ENCODE peak calls at places on chromosomes 1 and 21, in nine cellular contexts. K is GM06990, Z is H1, E is K562, R is esophagus muscularis mucosa, U is Panc1, J is stomach, F is thoracic aorta, G is adrenal gland. H is an unnamed sample. For H3K36me3, the result is how much of the 10 kb centered on the place peaks cover.

GRCh38 chr1:59013928-59014279 is 230.1 kb upstream of the JUN start:
- DNase-seq in K (no peak), Z (no peak), E (no peak), R (no peak), U (no peak), J (no peak), F (no peak), G (no peak), H (no peak)

GRCh38 chr1:176222196-176222595 is 15.1 kb upstream of the COP1 start:
- DNase-seq in K (no peak), Z (no peak), E (no peak), R (no peak), U (no peak), J (no peak), F (no peak), G (no peak), H (no peak)

GRCh38 chr1:155479205-155479604 is 83.4 kb downstream of the ASH1L start:
- DNase-seq in K (no peak), Z (no peak), E (no peak), R (no peak), U (no peak), J (no peak), F (no peak), G (no peak), H (no peak)

GRCh38 chr1:198934414-198934813 is 295.6 kb downstream of the PTPRC start:
- DNase-seq in K (no peak), Z (no peak), E (no peak), R (no peak), U (no peak), J (no peak), F (no peak), G (no peak), H (no peak)

GRCh38 chr1:10965621-10966226 is 46.7 kb upstream of the TARDBP start:
- DNase-seq in K (peak), Z (no peak), E (no peak), R (no peak), U (no peak), J (peak), F (no peak), G (peak), H (no peak)

GRCh38 chr1:53687886-53688285 is 51.1 kb downstream of the GLIS1 start:
- DNase-seq in K (no peak), Z (no peak), E (no peak), R (no peak), U (no peak), J (no peak), F (no peak), G (no peak), H (no peak)

GRCh38 chr1:79694241-79694640 is 687.7 kb upstream of the ADGRL4 start:
- DNase-seq in K (no peak), Z (no peak), E (no peak), R (no peak), U (no peak), J (no peak), F (no peak), G (no peak), H (no peak)

GRCh38 chr21:43575466-43575841 is 83.8 kb downstream of the HSF2BP start:
- DNase-seq in K (no peak), Z (no peak), E (no peak), R (no peak), U (no peak), J (no peak), F (no peak), G (no peak), H (no peak)

GRCh38 chr1:109790735-109791494 is 27.2 kb upstream of the EPS8L3 start:
- DNase-seq in K (peak), Z (no peak), E (peak), R (no peak), U (no peak), J (peak), F (no peak), G (peak), H (no peak)

GRCh38 chr1:29196863-29197589 is 15.3 kb upstream of the SRSF4 start:
- DNase-seq in K (no peak), Z (no peak), E (no peak), R (no peak), U (no peak), J (no peak), F (no peak), G (no peak), H (no peak)

GRCh38 chr1:25766721-25767436 is 33.1 kb upstream of the SELENON start:
- DNase-seq in K (no peak), Z (no peak), E (no peak), R (no peak), U (no peak), J (peak), F (no peak), G (no peak), H (no peak)

GRCh38 chr1:93442276-93442675 is 5.6 kb upstream of the FNBP1L start:
- DNase-seq in K (no peak), Z (no peak), E (peak), R (no peak), U (no peak), J (peak), F (no peak), G (no peak), H (peak)

GRCh38 chr1:50458507-50458906 is 35.3 kb upstream of the DMRTA2 start:
- DNase-seq in K (no peak), Z (no peak), E (no peak), R (no peak), U (no peak), J (no peak), F (no peak), G (no peak), H (no peak)

GRCh38 chr21:45542667-45543370 is 579 bp upstream of the SLC19A1 start:
- DNase-seq in K (peak), Z (peak), E (no peak), R (no peak), U (no peak), J (peak), F (no peak), G (peak), H (peak)

GRCh38 chr1:182875889-182876288 is 36.7 kb downstream of the DHX9 start:
- DNase-seq in K (no peak), Z (no peak), E (no peak), R (no peak), U (no peak), J (no peak), F (no peak), G (no peak), H (no peak)

GRCh38 chr1:65362545-65362944 is 53.2 kb downstream of the DNAJC6 start:
- DNase-seq in K (no peak), Z (no peak), E (no peak), R (peak), U (no peak), J (no peak), F (no peak), G (no peak), H (no peak)

GRCh38 chr1:205515781-205516253 is 11.3 kb downstream of the CDK18 start:
- DNase-seq in K (no peak), Z (no peak), E (peak), R (no peak), U (no peak), J (no peak), F (no peak), G (no peak), H (no peak)

GRCh38 chr1:164746677-164747076 is 187.7 kb downstream of the PBX1 start:
- DNase-seq in K (no peak), Z (no peak), E (no peak), R (no peak), U (no peak), J (no peak), F (no peak), G (peak), H (no peak)

GRCh38 chr21:42312626-42313104 is 2.5 kb downstream of the TFF3 start:
- DNase-seq in K (no peak), Z (peak), E (no peak), R (no peak), U (no peak), J (no peak), F (no peak), G (no peak), H (no peak)

GRCh38 chr1:151035167-151035566 is 1.2 kb upstream of the BNIPL start:
- DNase-seq in K (no peak), Z (no peak), E (no peak), R (no peak), U (no peak), J (no peak), F (no peak), G (no peak), H (no peak)

GRCh38 chr21:29265690-29266479 is 32.8 kb upstream of the BACH1 start:
- DNase-seq in K (peak), Z (no peak), E (no peak), R (no peak), U (no peak), J (no peak), F (no peak), G (no peak), H (no peak)

GRCh38 chr1:21655748-21656147 is 13.4 kb downstream of the RAP1GAP start:
- DNase-seq in K (no peak), Z (no peak), E (peak), R (no peak), U (no peak), J (no peak), F (no peak), G (no peak), H (no peak)
- TF ChIP-seq CTCF in K (no peak), Z (peak), E (peak), R (no peak), U (no peak), J (no peak), F (no peak), G (no peak), H (no peak)

GRCh38 chr1:1564278-1564677 is 10.4 kb downstream of the SSU72 start:
- DNase-seq in K (no peak), Z (no peak), E (peak), R (no peak), U (no peak), J (no peak), F (no peak), G (no peak), H (no peak)

GRCh38 chr1:1560178-1560577 is 14.5 kb downstream of the SSU72 start:
- DNase-seq in K (no peak), Z (no peak), E (no peak), R (no peak), U (no peak), J (no peak), F (no peak), G (no peak), H (no peak)

GRCh38 chr1:1563688-1564087 is 11.0 kb downstream of the SSU72 start:
- DNase-seq in K (no peak), Z (no peak), E (no peak), R (no peak), U (no peak), J (no peak), F (no peak), G (peak), H (no peak)

GRCh38 chr1:1562556-1563195 is 12.0 kb downstream of the SSU72 start:
- DNase-seq in K (no peak), Z (no peak), E (no peak), R (no peak), U (no peak), J (no peak), F (no peak), G (no peak), H (no peak)

GRCh38 chr1:1561801-1562470 is 12.7 kb downstream of the SSU72 start:
- DNase-seq in K (no peak), Z (no peak), E (no peak), R (no peak), U (no peak), J (no peak), F (no peak), G (no peak), H (no peak)
- H3K36me3 ChIP-seq in K (under half), Z (under half), E (half or more), R (half or more), U (under half), J (under half), F (half or more), G (half or more), H (under half)

GRCh38 chr1:115869064-115869463 is 28.1 kb upstream of the NHLH2 start:
- DNase-seq in K (no peak), Z (no peak), E (no peak), R (no peak), U (no peak), J (no peak), F (no peak), G (no peak), H (no peak)
- TF ChIP-seq CTCF in K (no peak), Z (no peak), E (no peak), R (no peak), U (no peak), J (no peak), F (no peak), G (no peak), H (no peak)

GRCh38 chr1:54849219-54850081 is 37.5 kb downstream of the DHCR24 start:
- DNase-seq in K (no peak), Z (no peak), E (no peak), R (no peak), U (no peak), J (no peak), F (no peak), G (no peak), H (no peak)

GRCh38 chr1:54851406-54851805 is 35.6 kb downstream of the DHCR24 start:
- DNase-seq in K (no peak), Z (no peak), E (no peak), R (no peak), U (no peak), J (no peak), F (no peak), G (no peak), H (no peak)

GRCh38 chr1:54851928-54852524 is 35.0 kb downstream of the DHCR24 start:
- DNase-seq in K (no peak), Z (no peak), E (no peak), R (no peak), U (no peak), J (no peak), F (no peak), G (no peak), H (no peak)

GRCh38 chr1:54850737-54851136 is 36.3 kb downstream of the DHCR24 start:
- DNase-seq in K (no peak), Z (no peak), E (no peak), R (no peak), U (no peak), J (no peak), F (no peak), G (peak), H (no peak)

DNA sequence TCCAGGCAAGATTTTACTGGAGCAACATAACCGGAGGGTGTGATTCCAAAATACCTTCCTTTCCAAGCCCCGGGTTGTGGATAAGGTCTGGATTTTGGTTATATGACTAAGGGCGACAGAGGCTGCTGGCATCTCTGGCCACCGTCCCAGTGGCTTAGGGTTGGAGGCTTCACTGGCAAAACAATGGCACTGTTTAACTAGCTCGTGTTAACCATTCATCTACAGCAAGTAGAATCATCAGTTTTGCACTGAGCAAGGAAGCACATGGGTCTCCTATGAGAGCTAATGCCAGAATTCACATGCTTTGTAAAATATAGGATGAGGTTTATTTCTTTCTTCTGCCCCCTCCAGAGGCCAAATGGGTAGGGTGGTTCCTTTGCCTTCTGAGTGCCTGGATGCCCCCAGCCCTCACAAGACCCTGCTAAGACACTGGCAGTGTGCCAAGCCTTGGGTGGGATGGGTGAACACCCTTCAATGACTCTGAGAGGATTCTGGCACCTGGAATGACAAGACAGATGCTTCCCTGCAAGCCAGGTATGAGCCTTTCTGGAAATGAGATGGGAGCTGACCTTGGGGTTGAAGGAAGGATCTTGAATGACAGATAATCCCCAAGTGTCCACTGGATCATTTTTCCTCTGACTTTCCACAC is 36.8 kb downstream of the DHCR24 start:
- DNase-seq in K (no peak), Z (no peak), E (no peak), R (no peak), U (no peak), J (no peak), F (no peak), G (no peak), H (no peak)
- H3K36me3 ChIP-seq in K (half or more), Z (half or more), E (half or more), R (under half), U (under half), J (under half), F (under half), G (half or more), H (under half)

DNA sequence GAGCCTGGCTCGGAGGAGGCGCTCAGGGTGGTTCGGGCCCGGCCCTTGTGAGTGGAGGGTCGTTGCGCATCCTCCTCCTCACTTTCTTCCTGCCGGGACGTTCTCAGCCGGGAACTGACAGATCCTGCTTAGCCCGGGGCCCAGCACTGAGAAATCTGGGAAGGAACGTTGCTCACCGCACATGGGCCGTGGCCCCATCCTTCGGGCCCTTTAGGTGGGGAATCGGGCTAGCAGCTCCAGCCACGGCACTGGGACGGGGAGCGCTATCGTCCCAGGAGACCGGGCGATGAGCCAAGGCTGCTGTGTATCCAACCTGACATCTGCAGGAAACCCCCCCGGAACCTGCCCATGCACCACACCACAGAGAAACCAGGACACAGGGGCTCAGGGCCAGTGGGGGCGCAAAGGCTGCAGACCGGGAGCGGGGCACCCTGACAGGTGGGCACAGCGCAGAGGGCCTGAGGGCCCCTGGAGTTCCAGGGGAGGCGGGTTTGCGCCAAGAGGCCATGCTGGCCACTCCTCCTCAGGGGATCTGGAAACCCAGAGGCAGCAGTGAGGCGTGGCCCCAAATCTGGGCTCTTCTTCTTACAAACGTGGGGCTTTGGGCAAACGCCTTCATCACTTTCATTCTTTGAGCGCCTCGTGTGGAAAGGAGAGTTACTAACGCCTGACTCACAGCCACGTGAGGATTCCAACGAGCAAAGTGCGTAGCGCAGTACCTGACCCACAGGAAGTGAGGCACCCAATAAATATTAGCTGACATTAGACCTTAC is at the start of gene SH2D5:
- DNase-seq in K (peak), Z (peak), E (peak), R (peak), U (peak), J (peak), F (peak), G (peak), H (peak)
- TF ChIP-seq CTCF in K (peak), Z (peak), E (peak), R (no peak), U (peak), J (peak), F (no peak), G (peak), H (no peak)

H was measured in Caco-2.